ENCODE peak calls at places on chromosomes 2 and 18, in four cellular contexts. Q is NCI-H1105, G is naive B cell, Z is AG04450. O is an unnamed sample.

GRCh38 chr18:62939433-62939832 is 224.1 kb downstream of the PHLPP1 start:
- DNase-seq in Q (no peak), G (no peak), Z (no peak), O (no peak)

GRCh38 chr2:96207778-96208143 is 866 bp downstream of the STARD7 start:
- DNase-seq in Q (no peak), G (no peak), Z (no peak), O (no peak)

GRCh38 chr2:225612636-225613035 is 213.1 kb downstream of the NYAP2 start:
- DNase-seq in Z (no peak), Q (no peak), G (no peak), O (no peak)

GRCh38 chr2:100013892-100014677 is 128.3 kb downstream of the AFF3 start:
- DNase-seq in Z (peak; percentile 95), Q (no peak), G (no peak), O (no peak)

GRCh38 chr2:183606022-183606717 is 481.9 kb downstream of the NUP35 start:
- DNase-seq in Q (no peak), Z (no peak), G (no peak), O (no peak)

GRCh38 chr2:54457326-54458023 is 1.3 kb downstream of the SPTBN1 start:
- DNase-seq in G (peak; percentile 2), Z (no peak), Q (peak; percentile 64), O (no peak)

GRCh38 chr2:172460780-172461201 is 33.4 kb downstream of the ITGA6 start:
- DNase-seq in Q (no peak), Z (no peak), G (no peak), O (no peak)

GRCh38 chr2:22281033-22281432 is 1103.9 kb upstream of the KLHL29 start:
- DNase-seq in Q (peak; percentile 11), Z (peak; percentile 44), G (no peak), O (peak; percentile 19)

GRCh38 chr2:1741851-1742250 is 2.5 kb downstream of the PXDN start:
- DNase-seq in Z (no peak), G (no peak), Q (no peak), O (no peak)

GRCh38 chr2:153405196-153405595 is 73.4 kb downstream of the RPRM start:
- DNase-seq in G (no peak), Z (no peak), Q (no peak), O (no peak)

GRCh38 chr18:74861154-74861553 is 263.5 kb downstream of the ZNF407 start:
- DNase-seq in Q (no peak), Z (peak; percentile 27), G (no peak), O (no peak)

GRCh38 chr2:190819835-190820234 is 60.8 kb upstream of the GLS start:
- DNase-seq in Q (no peak), Z (peak; percentile 43), G (no peak), O (no peak)

GRCh38 chr2:85843543-85843942 is 45.2 kb downstream of the ST3GAL5 start:
- DNase-seq in Z (no peak), Q (no peak), G (no peak), O (no peak)

GRCh38 chr2:74253937-74254336 is 55.5 kb downstream of the MTHFD2 start:
- DNase-seq in Q (no peak), G (no peak), Z (no peak), O (no peak)

GRCh38 chr18:5975111-5975622 is 79.8 kb upstream of the TMEM200C start:
- DNase-seq in Q (no peak), G (no peak), Z (peak; percentile 49), O (no peak)

GRCh38 chr2:186255823-186256222 is 230.2 kb upstream of the ZC3H15 start:
- DNase-seq in G (no peak), Q (no peak), Z (no peak), O (no peak)

GRCh38 chr2:215556979-215557378 is 121.1 kb upstream of the FN1 start:
- DNase-seq in G (no peak), Z (no peak), Q (no peak), O (no peak)

GRCh38 chr2:45691152-45691551 is 39.7 kb downstream of the PRKCE start:
- DNase-seq in Z (no peak), Q (no peak), G (no peak), O (no peak)

GRCh38 chr2:220081171-220081570 is 453.7 kb downstream of the SLC4A3 start:
- DNase-seq in Q (no peak), Z (no peak), G (no peak), O (no peak)

GRCh38 chr2:236063994-236064393 is 104.2 kb downstream of the GBX2 start:
- DNase-seq in Q (no peak), G (no peak), Z (no peak), O (no peak)

GRCh38 chr2:160321025-160321424 is 121.0 kb upstream of the ITGB6 start:
- DNase-seq in Z (no peak), Q (no peak), G (no peak), O (no peak)

GRCh38 chr2:113126845-113127645 is at the start of gene IL1RN:
- DNase-seq in G (no peak), Z (no peak), Q (no peak), O (no peak)

GRCh38 chr2:127128508-127128907 is 21.6 kb upstream of the BIN1 start:
- DNase-seq in Z (no peak), Q (no peak), G (no peak), O (no peak)

GRCh38 chr2:128523490-128523889 is 204.8 kb upstream of the HS6ST1 start:
- DNase-seq in Z (no peak), G (no peak), Q (no peak), O (no peak)

GRCh38 chr2:189293164-189293563 is 113.6 kb upstream of the COL5A2 start:
- DNase-seq in Z (no peak), Q (no peak), G (no peak), O (no peak)

GRCh38 chr2:147297820-147298219 is 547.0 kb upstream of the ACVR2A start:
- DNase-seq in Z (no peak), G (no peak), Q (no peak), O (no peak)

GRCh38 chr2:120355867-120356266 is 9.9 kb downstream of the INHBB start:
- DNase-seq in Q (no peak), Z (no peak), G (no peak), O (no peak)

GRCh38 chr2:7612969-7613368 is 695.8 kb downstream of the RNF144A start:
- DNase-seq in Z (no peak), G (no peak), Q (no peak), O (no peak)

GRCh38 chr18:10878703-10879102 is 270.7 kb downstream of the PIEZO2 start:
- DNase-seq in Z (no peak), Q (no peak), G (no peak), O (no peak)